ENCODE peak calls at places on chromosomes 5 and 9, in nine cellular contexts. H is SK-N-SH; Z is RWPE1; X is CD8-positive, alpha-beta T cell; R is H9; N is iPS DF 6.9; Q is tibial nerve; M is tibial artery; W is prostate gland. C is an unnamed sample.
A peak's percentile ranks its signal among the peaks of the same experiment; 100 is the strongest.

GRCh38 chr9:3014164-3014563 is 170.3 kb upstream of the PUM3 start:
- DNase-seq in H (no peak), Z (no peak), X (no peak), R (no peak), N (no peak), Q (no peak), M (no peak), W (no peak), C (no peak)

GRCh38 chr9:71897573-71897972 is 13.4 kb downstream of the ABHD17B start:
- DNase-seq in H (no peak), Z (no peak), X (no peak), R (no peak), N (no peak), Q (no peak), M (no peak), W (no peak), C (no peak)

GRCh38 chr9:86598411-86599239 is 244.4 kb upstream of the TUT7 start:
- DNase-seq in H (no peak), Z (no peak), X (no peak), R (no peak), N (no peak), Q (no peak), M (no peak), W (no peak), C (no peak)

GRCh38 chr5:113122053-113122452 is 145.5 kb downstream of the DCP2 start:
- DNase-seq in H (no peak), Z (peak; percentile 84), X (no peak), R (no peak), N (no peak), Q (peak; percentile 73), M (no peak), W (no peak), C (no peak)

GRCh38 chr9:75591972-75592371 is 298.5 kb upstream of the PCSK5 start:
- DNase-seq in H (no peak), Z (no peak), X (no peak), R (no peak), N (no peak), Q (peak; percentile 43), M (no peak), W (no peak), C (no peak)

GRCh38 chr9:107274953-107275422 is 8.1 kb upstream of the RAD23B start:
- DNase-seq in H (no peak), Z (peak; percentile 93), X (no peak), R (no peak), N (no peak), Q (peak; percentile 41), M (no peak), W (no peak), C (no peak)

GRCh38 chr5:132080595-132080994 is 7.0 kb downstream of the CSF2 start:
- DNase-seq in H (no peak), Z (no peak), X (no peak), R (no peak), N (no peak), Q (no peak), M (no peak), W (no peak), C (no peak)

GRCh38 chr9:122322553-122322952 is 48.3 kb upstream of the PTGS1 start:
- DNase-seq in H (no peak), Z (no peak), X (no peak), R (no peak), N (no peak), Q (no peak), M (no peak), W (no peak), C (no peak)

GRCh38 chr9:94937214-94937903 is 210.9 kb downstream of the AOPEP start:
- DNase-seq in H (no peak), Z (peak; percentile 92), X (no peak), R (no peak), N (no peak), Q (no peak), M (no peak), W (no peak), C (no peak)

GRCh38 chr9:18910858-18911257 is 122.2 kb downstream of the SAXO1 start:
- DNase-seq in H (no peak), Z (no peak), X (no peak), R (no peak), N (no peak), Q (no peak), M (no peak), W (no peak), C (no peak)

GRCh38 chr5:91266184-91266705 is 116.9 kb downstream of the ARRDC3 start:
- DNase-seq in H (peak; percentile 15), Z (peak; percentile 85), X (no peak), R (no peak), N (no peak), Q (no peak), M (no peak), W (no peak), C (no peak)

GRCh38 chr9:21789541-21790037 is 12.8 kb upstream of the MTAP start:
- DNase-seq in H (peak; percentile 34), Z (peak; percentile 82), X (peak; percentile 67), R (peak; percentile 45), N (peak; percentile 47), Q (peak; percentile 71), M (no peak), W (peak; percentile 85), C (no peak)

DNA sequence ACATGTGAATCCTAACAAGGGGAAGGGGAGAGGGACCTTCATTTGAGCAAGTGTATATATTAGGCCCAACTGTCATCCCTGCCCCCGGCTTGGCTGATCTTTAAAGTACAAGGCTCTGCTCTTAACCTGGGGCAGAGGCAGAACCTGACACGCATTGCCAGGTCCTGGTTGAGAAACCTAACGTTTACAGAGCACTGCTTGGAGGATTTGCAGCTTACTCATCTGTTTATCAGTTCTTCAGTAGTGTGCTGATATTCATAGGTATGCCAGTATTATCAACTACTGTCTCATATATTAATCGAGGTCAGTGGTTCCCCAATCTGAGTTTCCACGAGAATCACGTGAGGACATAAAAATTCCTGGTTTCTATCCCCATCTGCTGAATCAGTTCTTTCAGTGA is 50.4 kb downstream of the ACO1 start:
- DNase-seq in H (no peak), Z (no peak), X (no peak), R (no peak), N (no peak), Q (no peak), M (no peak), W (no peak), C (no peak)
- H3K27ac ChIP-seq in H (no peak overlapping the region), Z (no peak overlapping the region), X (no peak overlapping the region), R (no peak overlapping the region), N (no peak overlapping the region), Q (no peak overlapping the region), M (no peak overlapping the region), W (no peak overlapping the region), C (no peak overlapping the region)

GRCh38 chr5:157390924-157391297 is 69.1 kb upstream of the NIPAL4 start:
- DNase-seq in H (no peak), Z (no peak), X (no peak), R (no peak), N (no peak), Q (no peak), M (no peak), W (no peak), C (no peak)
- H3K27ac ChIP-seq in H (peak overlapping the region; percentile 99), Z (peak overlapping the region; percentile 67), X (no peak overlapping the region), R (no peak overlapping the region), N (no peak overlapping the region), Q (no peak overlapping the region), M (peak overlapping the region; percentile 44), W (no peak overlapping the region), C (peak overlapping the region; percentile 72)

GRCh38 chr9:134422701-134423100 is 96.4 kb downstream of the RXRA start:
- DNase-seq in H (no peak), Z (no peak), X (no peak), R (no peak), N (no peak), Q (no peak), M (no peak), W (no peak), C (no peak)

GRCh38 chr9:134421888-134422287 is 95.6 kb downstream of the RXRA start:
- DNase-seq in H (no peak), Z (no peak), X (no peak), R (no peak), N (no peak), Q (no peak), M (no peak), W (no peak), C (no peak)

GRCh38 chr9:134423757-134424156 is 97.5 kb downstream of the RXRA start:
- DNase-seq in H (no peak), Z (no peak), X (no peak), R (no peak), N (no peak), Q (no peak), M (no peak), W (no peak), C (no peak)

GRCh38 chr9:134422301-134422700 is 96.0 kb downstream of the RXRA start:
- DNase-seq in H (no peak), Z (peak; percentile 93), X (no peak), R (no peak), N (no peak), Q (no peak), M (no peak), W (peak; percentile 84), C (no peak)

GRCh38 chr9:134423166-134423565 is 96.9 kb downstream of the RXRA start:
- DNase-seq in H (no peak), Z (no peak), X (no peak), R (no peak), N (no peak), Q (no peak), M (no peak), W (no peak), C (no peak)
- H3K27ac ChIP-seq in H (no peak overlapping the region), Z (peak overlapping the region; percentile 97), X (no peak overlapping the region), R (no peak overlapping the region), N (no peak overlapping the region), Q (peak overlapping the region; percentile 83), M (no peak overlapping the region), W (no peak overlapping the region), C (peak overlapping the region; percentile 85)

GRCh38 chr5:180541710-180542109 is 47.5 kb downstream of the CNOT6 start:
- DNase-seq in H (no peak), Z (no peak), X (no peak), R (peak; percentile 38), N (no peak), Q (no peak), M (no peak), W (no peak), C (no peak)

GRCh38 chr5:180545248-180545647 is 46.1 kb downstream of the SCGB3A1 start:
- DNase-seq in H (no peak), Z (no peak), X (no peak), R (no peak), N (no peak), Q (no peak), M (no peak), W (no peak), C (no peak)

GRCh38 chr5:180540050-180540694 is 46.0 kb downstream of the CNOT6 start:
- DNase-seq in H (no peak), Z (no peak), X (no peak), R (no peak), N (no peak), Q (no peak), M (no peak), W (no peak), C (no peak)
- H3K27ac ChIP-seq in H (no peak overlapping the region), Z (no peak overlapping the region), X (no peak overlapping the region), R (no peak overlapping the region), N (no peak overlapping the region), Q (no peak overlapping the region), M (no peak overlapping the region), W (no peak overlapping the region), C (no peak overlapping the region)

C was measured in esophagus squamous epithelium.